ENCODE peak calls at places on chromosomes 12 and 14, in four cellular contexts. O is WERI-Rb-1, X is AG09319, C is A549. K is an unnamed sample.

GRCh38 chr12:124928095-124928911 is 13.9 kb upstream of the UBC start:
- DNase-seq in O (no peak), X (no peak), C (peak), K (no peak)

GRCh38 chr12:50764861-50765324 is 992 bp downstream of the ATF1 start:
- DNase-seq in O (no peak), X (no peak), C (peak), K (no peak)

GRCh38 chr12:71594214-71594948 is 69.3 kb downstream of the ZFC3H1 start:
- DNase-seq in O (no peak), X (no peak), C (peak), K (no peak)

GRCh38 chr14:38786921-38787320 is 316.1 kb downstream of the SEC23A start:
- DNase-seq in O (no peak), X (no peak), C (no peak), K (no peak)

GRCh38 chr12:31206038-31206670 is 119.8 kb downstream of the SINHCAF start:
- DNase-seq in O (no peak), X (no peak), C (no peak), K (no peak)

GRCh38 chr14:63343878-63344277 is 25.1 kb upstream of the GPHB5 start:
- DNase-seq in O (no peak), X (no peak), C (no peak), K (no peak)

GRCh38 chr12:67107751-67108269 is 161.3 kb upstream of the CAND1 start:
- DNase-seq in O (no peak), X (no peak), C (no peak), K (no peak)

GRCh38 chr12:50453872-50454271 is 50.9 kb upstream of the DIP2B start:
- DNase-seq in O (no peak), X (no peak), C (no peak), K (no peak)

GRCh38 chr12:85322715-85323114 is 42.7 kb downstream of the ALX1 start:
- DNase-seq in O (no peak), X (no peak), C (no peak), K (no peak)

GRCh38 chr12:32896438-32897275 is at the start of gene PKP2:
- DNase-seq in O (peak), X (no peak), C (peak), K (peak)

GRCh38 chr12:86349196-86349595 is 93.0 kb upstream of the MGAT4C start:
- DNase-seq in O (no peak), X (no peak), C (no peak), K (no peak)

GRCh38 chr14:52922059-52922458 is 28.8 kb downstream of the FERMT2 start:
- DNase-seq in O (peak), X (no peak), C (no peak), K (no peak)

GRCh38 chr12:62268956-62269355 is 8.8 kb downstream of the USP15 start:
- DNase-seq in O (no peak), X (no peak), C (peak), K (no peak)

GRCh38 chr14:38561657-38562056 is 305.8 kb upstream of the CLEC14A start:
- DNase-seq in O (no peak), X (no peak), C (no peak), K (no peak)

GRCh38 chr14:23123419-23123818 is 4.4 kb upstream of the CEBPE start:
- DNase-seq in O (peak), X (no peak), C (no peak), K (no peak)

GRCh38 chr14:104735830-104736642 is 12.0 kb downstream of the ADSS1 start:
- DNase-seq in O (no peak), X (no peak), C (no peak), K (no peak)

GRCh38 chr12:121391619-121392324 is 8.1 kb upstream of the RNF34 start:
- DNase-seq in O (no peak), X (peak), C (no peak), K (no peak)

GRCh38 chr12:76374395-76375020 is 26.3 kb upstream of the BBS10 start:
- DNase-seq in O (no peak), X (no peak), C (peak), K (no peak)

GRCh38 chr12:4320287-4320858 is 640 bp upstream of the TIGAR start:
- DNase-seq in O (peak), X (no peak), C (no peak), K (no peak)

GRCh38 chr12:106304797-106305196 is 2.3 kb downstream of the TCP11L2 start:
- DNase-seq in O (no peak), X (no peak), C (no peak), K (no peak)

GRCh38 chr12:124028560-124028935 is 55.5 kb downstream of the ZNF664 start:
- DNase-seq in O (no peak), X (no peak), C (no peak), K (no peak)

GRCh38 chr12:52847335-52848102 is 1.3 kb downstream of the KRT78 start:
- DNase-seq in O (no peak), X (no peak), C (no peak), K (no peak)

GRCh38 chr12:106753526-106753925 is 21.0 kb upstream of the RIC8B start:
- DNase-seq in O (no peak), X (no peak), C (no peak), K (no peak)

GRCh38 chr12:94326727-94327126 is 132.9 kb downstream of the CEP83 start:
- DNase-seq in O (no peak), X (peak), C (no peak), K (no peak)

GRCh38 chr14:95413289-95414215 is 93.8 kb upstream of the CLMN start:
- DNase-seq in O (no peak), X (no peak), C (no peak), K (peak)

GRCh38 chr12:69703146-69703642 is 4.1 kb upstream of the BEST3 start:
- DNase-seq in O (no peak), X (no peak), C (no peak), K (no peak)

GRCh38 chr12:121227294-121227693 is 17.4 kb downstream of the P2RX4 start:
- DNase-seq in O (no peak), X (no peak), C (no peak), K (no peak)

GRCh38 chr12:27261866-27262265 is 17.8 kb downstream of the STK38L start:
- DNase-seq in O (no peak), X (no peak), C (no peak), K (no peak)

GRCh38 chr14:74257078-74257987 is 18.1 kb downstream of the VSX2 start:
- DNase-seq in O (peak), X (no peak), C (peak), K (peak)

GRCh38 chr12:91920276-91920675 is 225.4 kb downstream of the BTG1 start:
- DNase-seq in O (no peak), X (no peak), C (no peak), K (no peak)

GRCh38 chr14:24113801-24114535 is 609 bp upstream of the DCAF11 start:
- DNase-seq in O (peak), X (peak), C (peak), K (peak)

GRCh38 chr12:12582895-12583303 is 20.2 kb upstream of the DUSP16 start:
- DNase-seq in O (no peak), X (peak), C (peak), K (no peak)

GRCh38 chr14:89920041-89920440 is 34.5 kb downstream of the EFCAB11 start:
- DNase-seq in O (no peak), X (no peak), C (no peak), K (no peak)

GRCh38 chr14:89922549-89922907 is 32.0 kb downstream of the EFCAB11 start:
- DNase-seq in O (no peak), X (no peak), C (no peak), K (no peak)

GRCh38 chr14:89921346-89921745 is 33.2 kb downstream of the EFCAB11 start:
- DNase-seq in O (no peak), X (no peak), C (no peak), K (no peak)

GRCh38 chr14:89924224-89924623 is 30.3 kb downstream of the EFCAB11 start:
- DNase-seq in O (no peak), X (no peak), C (no peak), K (no peak)

DNA sequence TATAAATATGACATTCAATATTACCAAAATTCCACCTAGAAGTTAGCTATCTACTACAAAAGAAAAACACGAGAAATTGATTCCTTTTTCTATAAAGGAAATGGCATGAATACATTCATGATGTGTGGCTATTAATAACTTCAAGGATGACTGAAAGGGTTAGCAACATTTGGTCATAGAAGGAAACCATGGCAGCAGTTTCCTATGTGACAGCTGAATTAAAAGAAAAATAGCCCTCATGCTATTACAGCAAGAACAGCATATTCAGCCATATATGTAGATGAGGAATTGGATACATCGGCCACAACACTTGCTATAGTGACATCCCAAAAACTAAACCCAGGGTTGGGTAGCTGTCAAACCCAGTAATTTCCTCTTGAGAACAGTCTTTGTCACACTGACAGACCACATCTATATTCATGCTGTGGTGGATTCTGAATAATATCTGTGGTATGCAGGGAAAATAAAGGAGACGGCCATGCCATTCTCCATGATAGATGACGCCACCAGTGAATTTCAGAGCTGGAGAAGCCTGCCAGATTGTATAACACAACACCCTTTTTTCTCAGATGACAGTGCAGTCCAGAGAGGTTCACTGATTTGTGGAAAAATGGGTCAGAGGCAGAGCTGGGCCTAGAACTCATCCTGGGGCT is 32.5 kb downstream of the EFCAB11 start:
- DNase-seq in O (no peak), X (no peak), C (no peak), K (no peak)
- TF ChIP-seq CTCF in O (no peak), X (no peak), C (no peak), K (no peak)

GRCh38 chr14:56487090-56487667 is 92.4 kb upstream of the TMEM260 start:
- DNase-seq in O (no peak), X (peak), C (peak), K (no peak)
- TF ChIP-seq CTCF in O (no peak), X (peak), C (peak), K (peak)

DNA sequence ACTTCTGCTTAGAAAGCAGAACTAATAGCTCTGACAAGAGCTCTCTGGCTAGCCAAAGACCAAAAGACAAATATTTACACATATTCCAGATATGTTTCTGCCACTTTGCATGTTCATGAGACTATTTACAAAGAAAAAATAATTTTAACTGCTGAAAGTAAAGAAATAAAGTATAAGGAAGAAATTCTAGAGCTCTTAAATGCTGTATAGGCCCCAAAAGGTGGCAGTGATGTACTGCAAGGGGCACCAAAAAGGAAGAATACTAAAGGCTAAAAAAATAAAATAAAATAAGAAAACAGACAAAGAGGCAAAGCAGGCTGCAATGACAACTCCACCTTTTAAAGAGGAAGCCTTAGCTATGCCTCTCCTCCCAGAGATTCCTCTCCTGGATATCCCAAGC is 23.0 kb downstream of the KLRK1 start:
- DNase-seq in O (no peak), X (no peak), C (peak), K (no peak)
- TF ChIP-seq CTCF in O (no peak), X (peak), C (peak), K (no peak)

GRCh38 chr12:80709811-80710726 is 2.6 kb downstream of the MYF6 start:
- DNase-seq in O (no peak), X (no peak), C (peak), K (peak)
- TF ChIP-seq CTCF in O (peak), X (no peak), C (no peak), K (peak)